ENCODE peak calls at places on chromosomes 2 and 18, in five cellular contexts. B is upper lobe of right lung; H is CD4-positive, alpha-beta T cell; P is tibial artery; M is stomach. G is an unnamed sample.

GRCh38 chr2:190186238-190186637 is 123.7 kb upstream of the MSTN start:
- DNase-seq in P (no peak), H (no peak), M (no peak), B (no peak), G (no peak)

GRCh38 chr18:23209031-23209430 is 73.7 kb downstream of the CABLES1 start:
- DNase-seq in P (no peak), B (no peak), M (no peak), H (no peak), G (no peak)

GRCh38 chr18:13688191-13689136 is 37.9 kb downstream of the FAM210A start:
- DNase-seq in B (no peak), M (no peak), H (no peak), P (no peak), G (no peak)

GRCh38 chr2:237118025-237118424 is 32.3 kb downstream of the COPS8 start:
- DNase-seq in M (no peak), P (no peak), H (no peak), B (no peak), G (no peak)

GRCh38 chr2:147756103-147756502 is 88.7 kb upstream of the ACVR2A start:
- DNase-seq in M (no peak), H (no peak), B (no peak), P (no peak), G (no peak)

GRCh38 chr2:80706541-80706940 is 402.0 kb upstream of the LRRTM1 start:
- DNase-seq in P (no peak), H (no peak), B (no peak), M (no peak), G (no peak)

GRCh38 chr2:16249269-16250055 is 309.1 kb downstream of the MYCN start:
- DNase-seq in M (no peak), P (no peak), H (no peak), B (no peak), G (no peak)

GRCh38 chr2:206920310-206920709 is 19.0 kb upstream of the CPO start:
- DNase-seq in B (no peak), P (no peak), M (no peak), H (no peak), G (no peak)

GRCh38 chr2:158359846-158360245 is 96.7 kb downstream of the CCDC148 start:
- DNase-seq in M (no peak), B (no peak), P (no peak), H (no peak), G (no peak)

GRCh38 chr2:84640386-84640785 is 124.1 kb downstream of the DNAH6 start:
- DNase-seq in B (no peak), H (no peak), P (no peak), M (no peak), G (no peak)

GRCh38 chr2:40935349-40935748 is 483.5 kb upstream of the SLC8A1 start:
- DNase-seq in M (no peak), H (no peak), B (no peak), P (no peak), G (peak)

GRCh38 chr18:63177259-63177658 is 142.3 kb downstream of the BCL2 start:
- DNase-seq in P (no peak), M (no peak), B (no peak), H (no peak), G (no peak)

GRCh38 chr2:217909156-217909820 is 93.5 kb downstream of the TNS1 start:
- DNase-seq in H (no peak), M (no peak), P (no peak), B (no peak), G (no peak)

GRCh38 chr2:189281151-189281550 is 101.6 kb upstream of the COL5A2 start:
- DNase-seq in H (no peak), M (no peak), B (no peak), P (no peak), G (no peak)

GRCh38 chr2:240648650-240649275 is 23.5 kb downstream of the GPR35 start:
- DNase-seq in P (no peak), H (no peak), M (no peak), B (no peak), G (no peak)

GRCh38 chr2:215693269-215693998 is 257.6 kb upstream of the FN1 start:
- DNase-seq in H (no peak), B (no peak), P (no peak), M (no peak), G (no peak)

GRCh38 chr2:152025678-152026287 is 73.1 kb downstream of the CACNB4 start:
- DNase-seq in P (peak), B (peak), M (peak), H (peak), G (peak)

GRCh38 chr2:181673178-181673577 is 7.1 kb downstream of the NEUROD1 start:
- DNase-seq in B (no peak), M (no peak), H (no peak), P (no peak), G (no peak)

GRCh38 chr2:42493885-42494433 is at the start of gene KCNG3:
- DNase-seq in H (peak), M (peak), B (peak), P (peak), G (peak)

GRCh38 chr18:33114749-33115148 is 325.8 kb downstream of the CCDC178 start:
- DNase-seq in H (no peak), M (no peak), B (no peak), P (no peak), G (no peak)

G was measured in Kasumi-1.